ENCODE peak calls at places on chromosomes 6 and 20, in four cellular contexts. One of them, this sample, is unnamed.

GRCh38 chr6:75210885-75211739 is 5.3 kb upstream of the COL12A1 start:
- DNase-seq in GM12878: no peak
- DNase-seq in HepG2: peak
- DNase-seq in K562: peak
- DNase-seq in this sample: no peak

GRCh38 chr20:57977141-57977540 is 251.3 kb downstream of the ANKRD60 start:
- DNase-seq in GM12878: no peak
- DNase-seq in HepG2: no peak
- DNase-seq in K562: no peak
- DNase-seq in this sample: no peak

GRCh38 chr6:134619789-134620188 is 301.9 kb upstream of the SGK1 start:
- DNase-seq in GM12878: no peak
- DNase-seq in HepG2: no peak
- DNase-seq in K562: no peak
- DNase-seq in this sample: no peak

GRCh38 chr6:81890846-81891245 is 138.4 kb upstream of the TENT5A start:
- DNase-seq in GM12878: no peak
- DNase-seq in HepG2: no peak
- DNase-seq in K562: no peak
- DNase-seq in this sample: no peak

GRCh38 chr6:69732640-69733039 is 64.2 kb downstream of the LMBRD1 start:
- DNase-seq in GM12878: peak
- DNase-seq in HepG2: no peak
- DNase-seq in K562: peak
- DNase-seq in this sample: no peak

GRCh38 chr6:17986656-17987575 is 519 bp downstream of the KIF13A start:
- DNase-seq in GM12878: no peak
- DNase-seq in HepG2: peak
- DNase-seq in K562: peak
- DNase-seq in this sample: no peak

GRCh38 chr20:16528078-16528477 is 45.2 kb downstream of the KIF16B start:
- DNase-seq in GM12878: no peak
- DNase-seq in HepG2: peak
- DNase-seq in K562: peak
- DNase-seq in this sample: no peak

GRCh38 chr6:14117158-14118090 is at the start of gene CD83:
- DNase-seq in GM12878: no peak
- DNase-seq in HepG2: peak
- DNase-seq in K562: peak
- DNase-seq in this sample: peak

GRCh38 chr6:99016355-99016754 is 68.6 kb upstream of the FBXL4 start:
- DNase-seq in GM12878: no peak
- DNase-seq in HepG2: no peak
- DNase-seq in K562: no peak
- DNase-seq in this sample: no peak

GRCh38 chr6:26556263-26557070 is 18.3 kb downstream of the HMGN4 start:
- DNase-seq in GM12878: no peak
- DNase-seq in HepG2: peak
- DNase-seq in K562: peak
- DNase-seq in this sample: no peak

GRCh38 chr6:38375937-38376336 is 263.8 kb downstream of the BTBD9 start:
- DNase-seq in GM12878: no peak
- DNase-seq in HepG2: no peak
- DNase-seq in K562: no peak
- DNase-seq in this sample: no peak

GRCh38 chr6:122717350-122717749 is 62.2 kb upstream of the FABP7 start:
- DNase-seq in GM12878: no peak
- DNase-seq in HepG2: no peak
- DNase-seq in K562: no peak
- DNase-seq in this sample: no peak

GRCh38 chr20:64083380-64084208 is 604 bp downstream of the LKAAEAR1 start:
- DNase-seq in GM12878: no peak
- DNase-seq in HepG2: peak
- DNase-seq in K562: peak
- DNase-seq in this sample: no peak

GRCh38 chr6:5302220-5302946 is 41.1 kb downstream of the FARS2 start:
- DNase-seq in GM12878: peak
- DNase-seq in HepG2: no peak
- DNase-seq in K562: peak
- DNase-seq in this sample: peak

GRCh38 chr6:106764353-106764980 is 135.1 kb downstream of the QRSL1 start:
- DNase-seq in GM12878: no peak
- DNase-seq in HepG2: no peak
- DNase-seq in K562: no peak
- DNase-seq in this sample: no peak

GRCh38 chr6:88683734-88684133 is 279.7 kb downstream of the RNGTT start:
- DNase-seq in GM12878: no peak
- DNase-seq in HepG2: no peak
- DNase-seq in K562: no peak
- DNase-seq in this sample: no peak

DNA sequence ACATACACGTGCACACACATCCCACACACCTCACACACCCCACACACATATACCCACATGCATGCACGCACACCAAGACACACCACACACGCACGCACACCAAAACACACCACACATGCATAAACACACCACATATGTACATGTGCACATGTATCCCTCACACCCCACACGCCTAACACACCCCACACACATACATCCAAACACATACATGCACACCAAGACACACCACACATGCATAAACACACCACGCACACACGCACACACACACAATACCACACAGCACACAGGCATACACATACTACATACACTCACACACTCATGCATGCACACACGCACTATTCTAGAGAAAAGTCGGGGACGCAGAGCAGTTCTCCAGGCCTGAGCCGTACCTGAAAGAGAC is 671.5 kb downstream of the PRKN start:
- DNase-seq in GM12878: no peak
- DNase-seq in HepG2: no peak
- DNase-seq in K562: no peak
- DNase-seq in this sample: no peak
- TF ChIP-seq POLR2A in GM12878: no peak
- TF ChIP-seq POLR2A in HepG2: no peak
- TF ChIP-seq POLR2A in K562: no peak
- TF ChIP-seq POLR2A in this sample: no peak

DNA sequence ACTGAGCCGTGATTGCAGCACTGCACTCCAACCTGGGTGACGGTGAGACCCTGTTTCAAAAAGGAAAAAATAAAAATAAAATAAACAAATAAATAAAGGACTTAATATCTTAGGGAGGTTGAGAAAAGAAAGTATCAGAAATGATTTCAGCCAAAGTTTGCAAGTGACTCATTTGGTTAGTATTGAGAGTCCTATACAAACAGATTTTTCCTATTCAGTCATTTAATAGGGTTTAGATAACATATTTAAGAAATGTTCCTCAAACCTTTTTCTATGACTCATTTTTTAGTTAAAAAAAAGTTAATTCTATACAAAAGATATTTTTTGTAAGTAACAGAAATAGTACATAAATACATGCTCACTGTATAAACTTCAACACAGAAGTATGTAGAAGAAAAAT is 235.1 kb downstream of the GJA1 start:
- DNase-seq in GM12878: no peak
- DNase-seq in HepG2: no peak
- DNase-seq in K562: no peak
- DNase-seq in this sample: no peak
- TF ChIP-seq TAF1 in GM12878: no peak
- TF ChIP-seq TAF1 in HepG2: no peak
- TF ChIP-seq TAF1 in K562: no peak
- TF ChIP-seq TAF1 in this sample: no peak

DNA sequence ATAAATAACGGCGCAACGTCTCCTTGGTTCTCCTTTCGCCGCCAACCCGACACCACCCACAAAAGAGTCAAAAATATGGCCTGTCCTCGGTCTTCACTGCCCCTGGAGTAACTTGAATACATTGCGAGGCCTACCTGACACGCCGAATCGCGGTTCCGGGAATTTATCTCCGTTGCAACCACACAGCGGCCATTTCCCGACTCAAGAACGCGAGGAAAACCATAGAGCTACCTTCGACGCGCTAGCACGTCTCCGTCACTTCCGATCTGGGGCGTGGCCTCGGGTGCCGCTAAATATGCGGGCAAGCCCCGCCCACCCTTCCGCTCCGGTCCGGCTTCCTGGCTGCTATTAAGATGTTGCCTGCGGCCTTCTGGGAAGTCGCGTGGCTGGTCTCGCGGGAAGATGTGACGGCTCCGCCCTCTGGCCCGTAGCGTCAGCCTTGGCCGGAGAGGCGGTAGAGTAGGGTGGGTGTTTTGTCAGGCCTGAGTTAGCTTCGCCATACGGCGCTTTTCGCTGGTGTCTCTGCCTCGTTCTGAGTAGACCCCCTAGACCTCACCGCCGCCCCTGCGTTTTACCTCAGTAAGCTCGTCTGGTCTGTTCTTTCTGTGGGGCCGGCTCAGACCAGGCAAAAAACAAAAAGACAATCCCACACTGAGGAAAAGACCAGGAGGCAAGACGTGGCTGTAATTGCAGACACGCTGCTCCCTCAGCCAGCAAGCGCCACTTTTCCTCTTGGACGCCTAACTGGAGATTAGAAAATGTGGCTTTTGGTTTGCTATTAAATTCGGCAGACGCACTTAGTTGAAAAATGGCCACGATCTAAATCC is at the start of gene BCLAF1:
- DNase-seq in GM12878: peak
- DNase-seq in HepG2: peak
- DNase-seq in K562: peak
- DNase-seq in this sample: peak
- TF ChIP-seq POLR2A in GM12878: peak
- TF ChIP-seq POLR2A in HepG2: peak
- TF ChIP-seq POLR2A in K562: peak
- TF ChIP-seq POLR2A in this sample: peak

GRCh38 chr20:4006640-4007039 is 8.7 kb downstream of the RNF24 start:
- DNase-seq in GM12878: no peak
- DNase-seq in HepG2: no peak
- DNase-seq in K562: no peak
- DNase-seq in this sample: no peak
- TF ChIP-seq TAF1 in GM12878: no peak
- TF ChIP-seq TAF1 in HepG2: no peak
- TF ChIP-seq TAF1 in K562: no peak
- TF ChIP-seq TAF1 in this sample: no peak

GRCh38 chr20:50283922-50284810 is 93.5 kb downstream of the CEBPB start:
- DNase-seq in GM12878: no peak
- DNase-seq in HepG2: peak
- DNase-seq in K562: peak
- DNase-seq in this sample: no peak
- TF ChIP-seq POLR2A in GM12878: no peak
- TF ChIP-seq POLR2A in HepG2: no peak
- TF ChIP-seq POLR2A in K562: no peak
- TF ChIP-seq POLR2A in this sample: no peak

DNA sequence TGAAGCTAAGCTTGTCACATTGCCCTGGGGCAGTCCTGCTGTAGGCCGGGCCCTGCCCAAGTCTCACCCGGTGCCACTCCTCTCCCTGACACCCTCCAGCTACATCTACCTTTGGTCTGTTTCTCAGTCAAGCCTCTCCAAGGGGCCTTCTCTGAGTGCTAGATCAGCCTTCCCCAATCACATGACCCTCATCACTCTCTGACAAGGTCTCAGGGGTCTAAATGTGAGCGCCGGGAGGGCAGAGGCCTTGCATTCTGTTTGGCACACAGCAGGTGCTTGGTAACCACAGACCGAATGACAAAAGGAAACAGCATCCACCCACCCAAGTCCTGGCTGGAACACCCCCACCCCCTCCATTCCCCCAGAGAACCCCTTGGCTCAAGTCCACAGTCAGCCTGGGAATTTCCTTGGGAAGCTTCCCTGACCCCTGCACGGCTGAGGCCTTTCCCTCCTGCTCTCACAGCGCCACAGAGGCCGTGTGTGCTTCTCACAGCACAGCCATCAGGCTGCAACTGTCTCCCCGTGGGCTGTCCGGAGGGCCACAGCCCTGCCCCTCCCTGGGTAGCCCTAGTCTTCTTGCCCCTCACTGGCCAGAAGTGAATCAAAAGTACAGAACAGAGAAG is 32.9 kb downstream of the PKIG start:
- DNase-seq in GM12878: no peak
- DNase-seq in HepG2: no peak
- DNase-seq in K562: no peak
- DNase-seq in this sample: no peak
- TF ChIP-seq TAF1 in GM12878: no peak
- TF ChIP-seq TAF1 in HepG2: no peak
- TF ChIP-seq TAF1 in K562: no peak
- TF ChIP-seq TAF1 in this sample: no peak

This sample was measured in GM12891.